ENCODE peak calls at places on chromosomes 4 and X, in nine cellular contexts. O is NCI-H524, J is Daoy, T is heart right ventricle, X is natural killer cell, K is glutamatergic neuron, C is left ventricle myocardium superior, Z is mucosa of gallbladder, I is T-helper 17 cell. F is an unnamed sample.

GRCh38 chr4:10084651-10085320 is 31.8 kb downstream of the WDR1 start:
- DNase-seq in O (no peak), J (no peak), T (no peak), X (peak), K (peak), C (peak), Z (no peak), I (no peak), F (peak)

GRCh38 chr4:8182858-8183725 is 16.0 kb upstream of the SH3TC1 start:
- DNase-seq in O (no peak), J (peak), T (peak), X (no peak), K (no peak), C (peak), Z (peak), I (no peak), F (peak)

GRCh38 chr4:3703343-3703676 is 62.9 kb upstream of the ADRA2C start:
- DNase-seq in O (no peak), J (no peak), T (no peak), X (no peak), K (no peak), C (no peak), Z (no peak), I (no peak), F (no peak)

GRCh38 chr4:93469560-93469959 is 359.0 kb upstream of the ATOH1 start:
- DNase-seq in O (no peak), J (no peak), T (no peak), X (no peak), K (no peak), C (no peak), Z (no peak), I (no peak), F (no peak)

GRCh38 chr4:55214172-55214571 is 88.8 kb upstream of the KDR start:
- DNase-seq in O (no peak), J (peak), T (no peak), X (no peak), K (no peak), C (no peak), Z (no peak), I (no peak), F (no peak)

GRCh38 chr4:102318526-102318925 is 26.8 kb downstream of the SLC39A8 start:
- DNase-seq in O (no peak), J (no peak), T (no peak), X (no peak), K (no peak), C (no peak), Z (no peak), I (no peak), F (no peak)

GRCh38 chr4:11774346-11774745 is 345.7 kb upstream of the HS3ST1 start:
- DNase-seq in O (no peak), J (no peak), T (no peak), X (no peak), K (no peak), C (no peak), Z (no peak), I (no peak), F (no peak)

GRCh38 chr4:186920486-186920885 is 196.8 kb upstream of the FAT1 start:
- DNase-seq in O (no peak), J (no peak), T (no peak), X (no peak), K (no peak), C (no peak), Z (no peak), I (no peak), F (no peak)

GRCh38 chrX:68842781-68843581 is 14.2 kb downstream of the EFNB1 start:
- DNase-seq in O (no peak), J (peak), T (no peak), X (no peak), K (no peak), C (no peak), Z (peak), I (no peak), F (no peak)

GRCh38 chr4:123452585-123452984 is 56.0 kb downstream of the SPRY1 start:
- DNase-seq in O (no peak), J (peak), T (peak), X (no peak), K (no peak), C (no peak), Z (peak), I (no peak), F (peak)

GRCh38 chrX:102712967-102713677 is 874 bp downstream of the GPRASP2 start:
- DNase-seq in O (peak), J (peak), T (peak), X (no peak), K (peak), C (peak), Z (peak), I (no peak), F (peak)

GRCh38 chr4:142959156-142959555 is 113.1 kb upstream of the INPP4B start:
- DNase-seq in O (no peak), J (no peak), T (no peak), X (no peak), K (no peak), C (no peak), Z (no peak), I (no peak), F (no peak)